ENCODE peak calls at places on chromosomes 5 and 9, in five cellular contexts. I is H1, Z is breast epithelium, J is spleen, F is tibial nerve. V is an unnamed sample.

GRCh38 chr9:136543830-136544548 is 1.9 kb downstream of the NOTCH1 start:
- DNase-seq in I (no peak), F (peak; percentile 71), J (peak; percentile 88), Z (no peak), V (peak; percentile 78)

GRCh38 chr9:107975426-107976010 is 485.9 kb upstream of the KLF4 start:
- DNase-seq in I (no peak), J (no peak), F (no peak), Z (no peak), V (no peak)

GRCh38 chr9:106277931-106278330 is 583.6 kb downstream of the TMEM38B start:
- DNase-seq in Z (no peak), F (no peak), I (no peak), J (no peak), V (no peak)

GRCh38 chr5:177355162-177355867 is 2.4 kb upstream of the RGS14 start:
- DNase-seq in F (no peak), I (no peak), J (peak; percentile 1), Z (no peak), V (no peak)

GRCh38 chr5:35618297-35618636 is 604 bp downstream of the SPEF2 start:
- DNase-seq in F (no peak), Z (no peak), I (no peak), J (no peak), V (no peak)

GRCh38 chr9:22053178-22053577 is 44.1 kb upstream of the CDKN2B start:
- DNase-seq in J (no peak), Z (no peak), I (no peak), F (no peak), V (no peak)

GRCh38 chr5:154368041-154368800 is 77.6 kb upstream of the SAP30L start:
- DNase-seq in F (no peak), Z (no peak), I (no peak), J (no peak), V (no peak)

GRCh38 chr5:53480474-53481353 is at the start of gene FST:
- DNase-seq in F (no peak), J (peak; percentile 72), I (peak; percentile 78), Z (no peak), V (no peak)

GRCh38 chr9:89686621-89687020 is 81.8 kb downstream of the GADD45G start:
- DNase-seq in Z (no peak), J (no peak), F (no peak), I (no peak), V (no peak)

GRCh38 chr5:31027726-31028125 is 165.8 kb upstream of the CDH6 start:
- DNase-seq in F (no peak), J (no peak), Z (no peak), I (no peak), V (no peak)

GRCh38 chr9:79912641-79913040 is 340.9 kb downstream of the TLE4 start:
- DNase-seq in Z (no peak), I (no peak), F (no peak), J (no peak), V (no peak)

GRCh38 chr5:68529581-68529980 is 314.0 kb downstream of the PIK3R1 start:
- DNase-seq in I (no peak), F (no peak), Z (no peak), J (no peak), V (no peak)

GRCh38 chr9:36150529-36151305 is 14.2 kb downstream of the GLIPR2 start:
- DNase-seq in Z (no peak), F (no peak), J (no peak), I (no peak), V (no peak)

GRCh38 chr5:121432-121831 is 29.5 kb downstream of the PLEKHG4B start:
- DNase-seq in I (no peak), J (no peak), Z (no peak), F (no peak), V (no peak)

GRCh38 chr9:99947395-99947794 is 40.9 kb downstream of the STX17 start:
- DNase-seq in F (no peak), J (no peak), I (no peak), Z (no peak), V (no peak)

GRCh38 chr9:121498487-121499176 is 1.0 kb downstream of the GGTA1 start:
- DNase-seq in I (peak; percentile 70), F (no peak), J (peak; percentile 78), Z (no peak), V (no peak)

GRCh38 chr5:138824924-138825863 is 49.9 kb downstream of the LRRTM2 start:
- DNase-seq in I (no peak), Z (no peak), F (no peak), J (no peak), V (no peak)

GRCh38 chr5:80782626-80783025 is 127.8 kb upstream of the DHFR start:
- DNase-seq in F (no peak), Z (no peak), I (no peak), J (no peak), V (no peak)

GRCh38 chr5:21807953-21808352 is 1045.2 kb downstream of the CDH12 start:
- DNase-seq in I (no peak), Z (no peak), J (no peak), F (no peak), V (no peak)

GRCh38 chr5:32745317-32745716 is 34.2 kb downstream of the NPR3 start:
- DNase-seq in J (no peak), I (no peak), Z (no peak), F (no peak), V (no peak)

GRCh38 chr5:149172261-149172660 is 31.0 kb downstream of the ABLIM3 start:
- DNase-seq in Z (no peak), F (no peak), I (no peak), J (no peak), V (no peak)

GRCh38 chr9:136484153-136485048 is 1.6 kb upstream of the SEC16A start:
- DNase-seq in F (no peak), J (peak; percentile 93), I (no peak), Z (peak; percentile 67), V (no peak)

GRCh38 chr9:34562136-34562745 is 27.3 kb downstream of the CNTFR start:
- DNase-seq in F (no peak), I (peak; percentile 87), J (no peak), Z (no peak), V (no peak)

GRCh38 chr5:157772077-157772613 is 28.6 kb downstream of the LSM11 start:
- DNase-seq in I (no peak), Z (no peak), F (no peak), J (no peak), V (no peak)

GRCh38 chr5:72224946-72225427 is 95.1 kb downstream of the MRPS27 start:
- DNase-seq in F (no peak), J (no peak), I (no peak), Z (no peak), V (no peak)

GRCh38 chr5:113329981-113330380 is 104.8 kb downstream of the TSSK1B start:
- DNase-seq in J (no peak), Z (no peak), F (no peak), I (no peak), V (no peak)

GRCh38 chr5:71891856-71892255 is 172.8 kb downstream of the CARTPT start:
- DNase-seq in Z (no peak), F (no peak), I (no peak), J (no peak), V (no peak)

DNA sequence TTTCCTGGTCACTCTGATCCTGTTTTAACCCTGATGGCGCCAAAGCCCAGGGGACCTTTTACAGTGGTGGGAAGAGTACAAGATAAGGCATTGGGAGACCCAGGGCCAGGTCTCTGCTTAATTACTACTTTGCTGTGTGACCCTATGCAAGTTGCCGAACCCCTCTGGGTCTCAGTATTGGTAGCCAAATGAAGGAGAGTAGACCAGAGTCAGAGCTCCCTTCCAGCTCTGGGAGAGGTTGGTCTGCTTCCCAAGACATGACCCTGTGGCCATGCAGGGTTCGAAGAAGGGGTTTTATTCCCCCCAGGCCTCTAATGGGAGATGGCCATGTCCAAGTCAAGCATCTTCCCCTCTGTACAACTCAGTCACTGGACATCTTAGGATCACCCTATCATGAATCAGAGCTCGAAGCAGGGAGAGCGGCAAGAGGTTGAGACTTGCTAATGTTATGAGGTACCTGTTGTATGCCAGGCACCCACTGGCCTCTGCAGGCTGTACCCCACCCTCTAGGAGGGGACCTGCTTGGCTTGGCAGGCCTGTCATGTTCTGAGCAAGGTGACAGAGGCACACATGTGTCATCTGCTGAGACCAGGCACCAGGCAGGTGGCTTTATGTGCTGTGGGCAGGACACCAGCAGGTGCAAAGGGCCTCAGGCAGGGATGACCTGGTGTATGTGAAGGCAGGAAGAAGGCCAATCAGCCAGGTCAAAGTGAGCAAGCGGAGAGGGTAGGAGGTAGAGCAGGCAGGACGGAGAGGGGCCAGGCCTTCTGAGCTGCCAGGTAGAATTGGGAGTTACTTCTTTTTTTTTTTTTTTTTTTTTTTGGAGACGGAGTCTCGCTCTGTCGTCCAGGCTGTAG is 60.5 kb upstream of the RPL26L1 start:
- DNase-seq in I (no peak), Z (no peak), J (no peak), F (no peak), V (no peak)
- TF ChIP-seq POLR2A in I (no peak), Z (no peak), J (no peak), F (no peak), V (no peak)

GRCh38 chr5:27191786-27192505 is 153.6 kb upstream of the CDH9 start:
- DNase-seq in Z (no peak), I (no peak), J (no peak), F (no peak), V (no peak)
- H3K4me1 ChIP-seq in Z (no peaks in the 10 kb centered on the region), I (no peaks in the 10 kb centered on the region), J (no peaks in the 10 kb centered on the region), F (no peaks in the 10 kb centered on the region), V (no peaks in the 10 kb centered on the region)

GRCh38 chr5:75381456-75381855 is 44.4 kb downstream of the HMGCR start:
- DNase-seq in F (no peak), J (no peak), Z (no peak), I (no peak), V (no peak)

GRCh38 chr5:75384218-75384617 is 47.2 kb downstream of the HMGCR start:
- DNase-seq in F (no peak), I (no peak), Z (no peak), J (no peak), V (no peak)

GRCh38 chr5:75374394-75374814 is 37.4 kb downstream of the HMGCR start:
- DNase-seq in I (no peak), Z (no peak), J (peak; percentile 79), F (no peak), V (no peak)

GRCh38 chr5:75375414-75375813 is 38.4 kb downstream of the HMGCR start:
- DNase-seq in J (no peak), Z (no peak), F (no peak), I (no peak), V (no peak)

GRCh38 chr5:75380099-75380498 is 43.1 kb downstream of the HMGCR start:
- DNase-seq in I (no peak), J (no peak), Z (no peak), F (no peak), V (no peak)
- H3K36me3 ChIP-seq in I (peaks cover 11% of the 10 kb centered on the region), J (peaks cover 96% of the 10 kb centered on the region), Z (no peaks in the 10 kb centered on the region), F (peaks cover 6% of the 10 kb centered on the region), V (no peaks in the 10 kb centered on the region)

DNA sequence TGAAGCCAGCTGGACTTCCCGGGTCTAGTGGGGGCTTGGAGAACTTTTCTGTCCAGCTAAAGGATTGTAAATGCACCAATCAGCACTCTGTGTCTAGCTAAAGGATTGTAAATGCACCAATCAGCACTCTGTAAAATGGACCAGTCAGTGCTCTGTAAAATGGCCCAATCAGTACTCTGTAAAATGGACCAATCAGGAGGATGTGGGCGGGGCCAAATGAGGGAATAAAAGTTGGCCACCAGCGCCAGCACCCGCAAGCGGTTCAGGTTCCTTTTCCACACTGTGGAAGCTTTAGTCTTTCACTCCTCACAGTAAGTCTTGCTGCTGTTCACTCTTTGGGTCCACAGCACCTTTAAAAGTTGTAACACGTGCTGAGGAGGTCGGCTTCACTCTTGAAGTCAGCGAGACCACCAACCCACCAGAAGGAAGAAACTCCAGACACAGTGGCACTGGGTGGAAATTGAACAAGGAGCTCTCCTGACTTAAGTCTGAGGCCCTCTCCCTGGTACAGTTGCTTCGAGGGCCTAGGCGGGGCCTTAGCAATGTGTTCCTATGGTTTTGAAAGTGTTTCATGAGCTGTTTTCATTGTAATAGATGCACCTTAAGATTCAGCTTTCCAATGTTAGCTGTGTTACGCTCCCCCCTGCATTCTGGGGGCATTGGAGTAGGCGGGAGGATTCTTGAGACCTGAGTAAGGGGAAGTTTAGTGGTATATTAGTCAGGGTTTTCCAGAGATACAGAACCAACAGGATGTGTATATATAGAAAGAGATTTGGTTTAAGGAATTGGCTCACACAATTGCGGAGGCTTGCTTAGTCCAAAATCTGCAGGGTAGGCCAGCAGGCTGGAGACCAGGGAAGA is 21.4 kb upstream of the MYO10 start:
- DNase-seq in F (no peak), I (no peak), Z (no peak), J (no peak), V (no peak)
- TF ChIP-seq POLR2A in F (no peak), I (no peak), Z (no peak), J (no peak), V (no peak)